ENCODE peak calls at places on chromosomes 11 and 22, in six cellular contexts. Q is neuronal stem cell, V is endothelial cell of umbilical vein, J is K562, S is kidney, B is astrocyte. P is an unnamed sample.

GRCh38 chr22:44497218-44497903 is 672 bp downstream of the RTL6 start:
- DNase-seq in B (no peak), V (peak), J (no peak), Q (peak), S (peak), P (no peak)

GRCh38 chr11:108069947-108070346 is 51.4 kb upstream of the ACAT1 start:
- DNase-seq in S (no peak), V (peak), Q (no peak), B (peak), J (no peak), P (no peak)

GRCh38 chr11:93099811-93100210 is 98.0 kb downstream of the SLC36A4 start:
- DNase-seq in S (no peak), J (no peak), Q (no peak), B (peak), V (no peak), P (no peak)

GRCh38 chr22:32475428-32476010 is 908 bp downstream of the FBXO7 start:
- DNase-seq in V (peak), B (no peak), S (no peak), J (no peak), Q (peak), P (peak)

GRCh38 chr11:46920709-46921108 is 2.4 kb upstream of the LRP4 start:
- DNase-seq in B (peak), Q (no peak), V (peak), S (no peak), J (no peak), P (no peak)

GRCh38 chr22:37627545-37627944 is 11.9 kb upstream of the SH3BP1 start:
- DNase-seq in J (no peak), S (no peak), B (no peak), V (no peak), Q (no peak), P (no peak)

GRCh38 chr11:64226507-64227051 is 505 bp downstream of the NUDT22 start:
- DNase-seq in S (peak), J (peak), V (no peak), Q (no peak), B (no peak), P (peak)

GRCh38 chr11:19935507-19935906 is 222.9 kb downstream of the NAV2 start:
- DNase-seq in J (no peak), B (peak), S (no peak), Q (peak), V (peak), P (peak)

GRCh38 chr11:112630496-112630895 is 330.7 kb upstream of the NCAM1 start:
- DNase-seq in J (no peak), S (no peak), B (no peak), V (no peak), Q (no peak), P (no peak)

GRCh38 chr22:26168934-26169311 is 339 bp upstream of the SEZ6L start:
- DNase-seq in S (no peak), J (no peak), B (no peak), Q (no peak), V (no peak), P (no peak)

GRCh38 chr22:50704510-50705218 is 32.0 kb downstream of the SHANK3 start:
- DNase-seq in J (peak), S (peak), V (no peak), B (no peak), Q (no peak), P (peak)

GRCh38 chr11:474914-475506 is 24.9 kb downstream of the PTDSS2 start:
- DNase-seq in B (no peak), S (no peak), J (no peak), Q (no peak), V (no peak), P (no peak)

GRCh38 chr11:2524446-2525165 is 79.8 kb downstream of the KCNQ1 start:
- DNase-seq in V (no peak), B (no peak), J (no peak), S (peak), Q (no peak), P (peak)

GRCh38 chr22:46008836-46009596 is 32.1 kb upstream of the WNT7B start:
- DNase-seq in B (no peak), Q (no peak), V (no peak), J (no peak), S (peak), P (no peak)

GRCh38 chr22:44574581-44575343 is 76.7 kb upstream of the RTL6 start:
- DNase-seq in J (no peak), S (no peak), B (peak), Q (no peak), V (no peak), P (peak)

GRCh38 chr11:115759622-115760527 is 255.7 kb upstream of the CADM1 start:
- DNase-seq in S (peak), J (no peak), V (no peak), B (peak), Q (peak), P (peak)

GRCh38 chr22:50627452-50627913 is 469 bp downstream of the ARSA start:
- DNase-seq in V (no peak), S (no peak), J (peak), B (no peak), Q (no peak), P (peak)

GRCh38 chr11:64134963-64135362 is 30.9 kb downstream of the MACROD1 start:
- DNase-seq in S (no peak), V (no peak), B (no peak), Q (no peak), J (no peak), P (no peak)

GRCh38 chr11:1276866-1277615 is 32.4 kb downstream of the TOLLIP start:
- DNase-seq in B (no peak), V (no peak), Q (no peak), J (no peak), S (peak), P (no peak)

GRCh38 chr22:39427751-39428596 is 28.4 kb downstream of the TAB1 start:
- DNase-seq in Q (no peak), B (no peak), V (no peak), J (no peak), S (peak), P (no peak)

GRCh38 chr11:85123752-85124231 is 503.4 kb downstream of the DLG2 start:
- DNase-seq in J (no peak), Q (no peak), V (no peak), S (no peak), B (no peak), P (no peak)

GRCh38 chr11:13965337-13965736 is 2.8 kb downstream of the SPON1 start:
- DNase-seq in Q (no peak), B (no peak), V (no peak), J (no peak), S (no peak), P (peak)

GRCh38 chr11:10727259-10727851 is 23.7 kb upstream of the CTR9 start:
- DNase-seq in V (no peak), B (no peak), J (no peak), S (no peak), Q (no peak), P (no peak)

GRCh38 chr11:133833899-133834296 is 11.4 kb downstream of the SPATA19 start:
- DNase-seq in Q (no peak), J (no peak), S (no peak), B (no peak), V (no peak), P (no peak)

GRCh38 chr11:9906043-9906791 is 242.3 kb downstream of the SWAP70 start:
- DNase-seq in B (peak), J (no peak), S (no peak), V (peak), Q (no peak), P (peak)

GRCh38 chr11:75689861-75690641 is 21.2 kb upstream of the MAP6 start:
- DNase-seq in J (no peak), B (no peak), S (no peak), V (no peak), Q (no peak), P (no peak)

GRCh38 chr11:132099692-132100091 is 729.3 kb downstream of the NTM start:
- DNase-seq in V (no peak), S (no peak), B (no peak), Q (peak), J (peak), P (peak)

GRCh38 chr22:22812031-22812905 is 75.3 kb upstream of the IGLL5 start:
- DNase-seq in Q (no peak), J (no peak), B (no peak), V (no peak), S (no peak), P (no peak)

GRCh38 chr11:21933095-21933494 is 259.8 kb upstream of the ANO5 start:
- DNase-seq in J (no peak), S (no peak), Q (no peak), V (no peak), B (no peak), P (no peak)

GRCh38 chr11:2523821-2524391 is 79.1 kb downstream of the KCNQ1 start:
- DNase-seq in J (no peak), S (peak), Q (no peak), V (no peak), B (no peak), P (peak)

GRCh38 chr22:20956258-20957117 is 10.6 kb upstream of the AIFM3 start:
- DNase-seq in Q (no peak), V (no peak), S (no peak), B (peak), J (no peak), P (peak)

GRCh38 chr11:76385903-76386302 is 4.8 kb downstream of the GVQW3 start:
- DNase-seq in Q (no peak), V (no peak), J (no peak), S (no peak), B (peak), P (no peak)

GRCh38 chr22:29312218-29313125 is 3.0 kb downstream of the RASL10A start:
- DNase-seq in J (no peak), B (no peak), S (peak), V (no peak), Q (no peak), P (no peak)

GRCh38 chr11:30585892-30586250 is 282 bp downstream of the MPPED2 start:
- DNase-seq in S (peak), Q (no peak), V (no peak), B (no peak), J (no peak), P (no peak)

GRCh38 chr11:72813740-72814138 is 472 bp upstream of the ATG16L2 start:
- DNase-seq in Q (no peak), B (no peak), S (no peak), J (peak), V (no peak), P (no peak)

GRCh38 chr11:13963169-13963948 is 836 bp downstream of the SPON1 start:
- DNase-seq in B (peak), S (peak), J (no peak), Q (no peak), V (no peak), P (peak)

GRCh38 chr22:24401824-24402434 is 25.5 kb upstream of the ADORA2A start:
- DNase-seq in Q (no peak), V (no peak), J (no peak), S (peak), B (no peak), P (no peak)

GRCh38 chr11:85977751-85978160 is 91.1 kb downstream of the PICALM start:
- DNase-seq in J (no peak), Q (no peak), S (no peak), V (no peak), B (no peak), P (no peak)

GRCh38 chr11:65506770-65507485 is 8.1 kb downstream of the MALAT1 start:
- DNase-seq in S (peak), Q (peak), J (no peak), V (peak), B (peak), P (peak)
- H3K9ac ChIP-seq in S (no peak), Q (no peak), J (no peak), V (peak), B (peak), P (peak)

GRCh38 chr11:61717286-61718033 is 35.0 kb upstream of the MYRF start:
- DNase-seq in S (no peak), V (no peak), Q (no peak), B (no peak), J (no peak), P (peak)

GRCh38 chr11:61719968-61720367 is 32.5 kb upstream of the MYRF start:
- DNase-seq in Q (no peak), V (no peak), B (no peak), S (no peak), J (no peak), P (no peak)

GRCh38 chr11:61716478-61717285 is 35.8 kb upstream of the MYRF start:
- DNase-seq in J (no peak), Q (no peak), V (no peak), B (no peak), S (no peak), P (peak)

GRCh38 chr11:61718613-61719302 is 33.7 kb upstream of the MYRF start:
- DNase-seq in Q (peak), V (peak), J (peak), B (peak), S (no peak), P (peak)

GRCh38 chr11:61718046-61718531 is 34.3 kb upstream of the MYRF start:
- DNase-seq in B (no peak), S (no peak), Q (no peak), J (no peak), V (no peak), P (peak)
- H3K9ac ChIP-seq in B (peak), S (no peak), Q (peak), J (peak), V (peak), P (no peak)

GRCh38 chr11:67072295-67072694 is 15.6 kb downstream of the RHOD start:
- DNase-seq in B (no peak), V (no peak), J (no peak), Q (no peak), S (no peak), P (no peak)

GRCh38 chr11:67066333-67066709 is 9.7 kb downstream of the RHOD start:
- DNase-seq in V (no peak), J (no peak), Q (no peak), B (no peak), S (no peak), P (no peak)

GRCh38 chr11:67073908-67074307 is 17.3 kb downstream of the RHOD start:
- DNase-seq in S (no peak), V (no peak), Q (no peak), B (no peak), J (no peak), P (no peak)

GRCh38 chr11:67076202-67076601 is 19.6 kb downstream of the RHOD start:
- DNase-seq in S (no peak), Q (no peak), V (no peak), B (no peak), J (no peak), P (no peak)

GRCh38 chr11:67071420-67072284 is 15.0 kb downstream of the RHOD start:
- DNase-seq in S (no peak), Q (peak), J (peak), V (peak), B (peak), P (peak)
- H3K9ac ChIP-seq in S (no peak), Q (peak), J (peak), V (no peak), B (no peak), P (no peak)

DNA sequence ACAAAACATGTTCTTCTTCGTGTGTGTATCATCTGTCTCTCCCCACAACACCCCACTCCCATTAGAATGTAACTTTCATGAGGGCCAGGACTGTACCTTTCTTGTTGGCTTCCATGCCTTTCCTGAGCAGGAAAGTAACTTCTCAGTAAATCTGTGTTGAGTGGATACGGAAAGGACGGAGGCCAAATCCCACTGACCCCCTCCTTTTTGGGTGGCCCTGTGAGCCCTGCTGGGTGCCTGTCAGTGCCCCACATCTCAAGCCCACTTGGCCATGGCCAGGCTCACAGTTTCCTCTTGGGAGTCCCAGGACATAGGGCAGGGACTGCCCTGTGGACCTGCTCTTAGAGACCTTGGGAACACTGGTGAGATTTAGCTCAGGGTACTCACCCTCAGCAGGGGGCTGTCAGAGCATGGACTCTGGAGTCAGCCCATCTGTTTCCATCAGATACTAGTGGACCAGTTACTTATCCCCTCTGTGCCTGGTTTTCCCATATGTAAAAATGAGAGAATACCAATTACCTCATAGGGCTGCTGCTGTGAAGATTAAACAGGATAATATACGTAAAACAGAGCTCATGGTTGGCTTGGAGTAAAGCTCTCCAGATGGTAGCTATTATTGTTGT is 1.1 kb upstream of the C11orf96 start:
- DNase-seq in Q (no peak), B (no peak), V (no peak), J (no peak), S (no peak), P (no peak)
- H3K9ac ChIP-seq in Q (no peak), B (peak), V (peak), J (no peak), S (no peak), P (no peak)

GRCh38 chr22:17911312-17911705 is 113.1 kb downstream of the MICAL3 start:
- DNase-seq in V (no peak), Q (no peak), S (no peak), J (no peak), B (no peak), P (no peak)
- H3K9ac ChIP-seq in V (no peak), Q (no peak), S (no peak), J (no peak), B (peak), P (no peak)